ENCODE peak calls at places on chromosomes 11 and 22, in six cellular contexts. One of them, this sample, is unnamed.

GRCh38 chr11:2099523-2100316 is 39.5 kb downstream of the IGF2 start:
- DNase-seq in hypothalamus: no peak
- DNase-seq in pancreas: peak
- DNase-seq in activated T-helper 1 cell treated with Interleukin-2 at 50 U/mL for 16 hours: no peak
- DNase-seq in lung microvascular endothelial cell: no peak
- DNase-seq in HEK293T: no peak
- DNase-seq in this sample: no peak

GRCh38 chr22:27650572-27650971 is 151.0 kb downstream of the MN1 start:
- DNase-seq in hypothalamus: no peak
- DNase-seq in pancreas: no peak
- DNase-seq in activated T-helper 1 cell treated with Interleukin-2 at 50 U/mL for 16 hours: no peak
- DNase-seq in lung microvascular endothelial cell: no peak
- DNase-seq in HEK293T: no peak
- DNase-seq in this sample: no peak

GRCh38 chr11:27770576-27770975 is 70.3 kb upstream of the BDNF start:
- DNase-seq in hypothalamus: no peak
- DNase-seq in pancreas: no peak
- DNase-seq in activated T-helper 1 cell treated with Interleukin-2 at 50 U/mL for 16 hours: no peak
- DNase-seq in lung microvascular endothelial cell: no peak
- DNase-seq in HEK293T: no peak
- DNase-seq in this sample: no peak

GRCh38 chr11:110973401-110973980 is 261.3 kb upstream of the ARHGAP20 start:
- DNase-seq in hypothalamus: no peak
- DNase-seq in pancreas: no peak
- DNase-seq in activated T-helper 1 cell treated with Interleukin-2 at 50 U/mL for 16 hours: no peak
- DNase-seq in lung microvascular endothelial cell: no peak
- DNase-seq in HEK293T: no peak
- DNase-seq in this sample: no peak

GRCh38 chr22:48545976-48546375 is 1281.7 kb downstream of the BRD1 start:
- DNase-seq in hypothalamus: no peak
- DNase-seq in pancreas: no peak
- DNase-seq in activated T-helper 1 cell treated with Interleukin-2 at 50 U/mL for 16 hours: no peak
- DNase-seq in lung microvascular endothelial cell: no peak
- DNase-seq in HEK293T: no peak
- DNase-seq in this sample: no peak

GRCh38 chr11:1776944-1777715 is 13.4 kb upstream of the CTSD start:
- DNase-seq in hypothalamus: no peak
- DNase-seq in pancreas: no peak
- DNase-seq in activated T-helper 1 cell treated with Interleukin-2 at 50 U/mL for 16 hours: no peak
- DNase-seq in lung microvascular endothelial cell: no peak
- DNase-seq in HEK293T: no peak
- DNase-seq in this sample: no peak

GRCh38 chr11:29173660-29174062 is 843.2 kb downstream of the KCNA4 start:
- DNase-seq in hypothalamus: no peak
- DNase-seq in pancreas: no peak
- DNase-seq in activated T-helper 1 cell treated with Interleukin-2 at 50 U/mL for 16 hours: no peak
- DNase-seq in lung microvascular endothelial cell: no peak
- DNase-seq in HEK293T: no peak
- DNase-seq in this sample: no peak

GRCh38 chr22:37187552-37187890 is 526 bp downstream of the C1QTNF6 start:
- DNase-seq in hypothalamus: no peak
- DNase-seq in pancreas: no peak
- DNase-seq in activated T-helper 1 cell treated with Interleukin-2 at 50 U/mL for 16 hours: no peak
- DNase-seq in lung microvascular endothelial cell: peak
- DNase-seq in HEK293T: no peak
- DNase-seq in this sample: no peak

GRCh38 chr22:27336151-27337090 is 465.1 kb downstream of the MN1 start:
- DNase-seq in hypothalamus: no peak
- DNase-seq in pancreas: no peak
- DNase-seq in activated T-helper 1 cell treated with Interleukin-2 at 50 U/mL for 16 hours: no peak
- DNase-seq in lung microvascular endothelial cell: no peak
- DNase-seq in HEK293T: no peak
- DNase-seq in this sample: no peak

GRCh38 chr22:30045001-30045887 is 35.0 kb upstream of the HORMAD2 start:
- DNase-seq in hypothalamus: no peak
- DNase-seq in pancreas: no peak
- DNase-seq in activated T-helper 1 cell treated with Interleukin-2 at 50 U/mL for 16 hours: no peak
- DNase-seq in lung microvascular endothelial cell: no peak
- DNase-seq in HEK293T: peak
- DNase-seq in this sample: no peak